ENCODE peak calls at places on chromosome 18, in eight cellular contexts. N is Panc1, A is HCT116, S is A549, X is K562, U is HepG2, Q is GM12878, B is SK-N-SH. D is an unnamed sample.
A peak's percentile ranks its signal among the peaks of the same experiment; 100 is the strongest.

GRCh38 chr18:38427234-38427633 is 861.6 kb upstream of the CELF4 start:
- DNase-seq in N (no peak), S (no peak), X (no peak), U (peak; percentile 0), B (peak; percentile 15), Q (no peak), A (no peak), D (no peak)

GRCh38 chr18:52869942-52870907 is 530.2 kb downstream of the DCC start:
- DNase-seq in S (no peak), X (no peak), A (no peak), B (peak; percentile 15), Q (no peak), N (no peak), U (no peak), D (peak; percentile 62)

GRCh38 chr18:70454705-70455322 is 166.0 kb downstream of the SOCS6 start:
- DNase-seq in N (peak; percentile 61), X (peak; percentile 48), B (peak; percentile 55), U (peak; percentile 60), Q (no peak), S (peak; percentile 38), A (peak; percentile 67), D (peak; percentile 81)

GRCh38 chr18:79136742-79137141 is 67.5 kb downstream of the ATP9B start:
- DNase-seq in X (no peak), A (no peak), N (no peak), Q (no peak), S (no peak), B (no peak), U (no peak), D (peak; percentile 29)

GRCh38 chr18:13577091-13577697 is 149.2 kb downstream of the FAM210A start:
- DNase-seq in A (no peak), U (no peak), S (no peak), X (no peak), N (no peak), B (no peak), Q (peak; percentile 90), D (no peak)

GRCh38 chr18:13452448-13452811 is 233.9 kb downstream of the LDLRAD4 start:
- DNase-seq in S (peak; percentile 10), B (no peak), U (no peak), A (no peak), X (no peak), Q (no peak), N (no peak), D (peak; percentile 19)

GRCh38 chr18:32847719-32848118 is 74.9 kb upstream of the KLHL14 start:
- DNase-seq in A (no peak), B (no peak), N (no peak), Q (no peak), S (no peak), U (no peak), X (no peak), D (peak; percentile 79)

GRCh38 chr18:46097853-46098615 is at the start of gene ATP5F1A:
- DNase-seq in N (peak; percentile 46), Q (peak; percentile 48), A (peak; percentile 58), U (peak; percentile 77), X (peak; percentile 71), B (peak; percentile 92), S (peak; percentile 66), D (peak; percentile 90)

GRCh38 chr18:21599585-21600525 is 649 bp downstream of the ESCO1 start:
- DNase-seq in B (peak; percentile 82), U (peak; percentile 62), N (no peak), X (peak; percentile 73), A (no peak), Q (no peak), S (peak; percentile 21), D (peak; percentile 79)

GRCh38 chr18:13315000-13315399 is 96.4 kb downstream of the LDLRAD4 start:
- DNase-seq in S (no peak), A (no peak), B (no peak), U (no peak), N (no peak), Q (no peak), X (no peak), D (no peak)

GRCh38 chr18:55275042-55275897 is 312.7 kb downstream of the TCF4 start:
- DNase-seq in X (no peak), Q (no peak), N (no peak), U (no peak), A (no peak), B (no peak), S (no peak), D (peak; percentile 58)

GRCh38 chr18:22465859-22466602 is 48.3 kb upstream of the CTAGE1 start:
- DNase-seq in U (peak; percentile 70), S (peak; percentile 69), B (no peak), N (peak; percentile 64), A (peak; percentile 73), X (peak; percentile 80), Q (no peak), D (no peak)

GRCh38 chr18:79755496-79756142 is 42.1 kb upstream of the KCNG2 start:
- DNase-seq in Q (no peak), N (no peak), X (no peak), U (no peak), B (no peak), S (no peak), A (no peak), D (no peak)

GRCh38 chr18:79217979-79218604 is 148.9 kb downstream of the ATP9B start:
- DNase-seq in X (peak; percentile 8), B (no peak), Q (no peak), S (no peak), N (no peak), U (no peak), A (no peak), D (no peak)

GRCh38 chr18:12857215-12857924 is 26.7 kb downstream of the PTPN2 start:
- DNase-seq in S (no peak), Q (no peak), N (no peak), X (no peak), B (no peak), A (no peak), U (no peak), D (no peak)

GRCh38 chr18:8303151-8303770 is 306.0 kb upstream of the RAB12 start:
- DNase-seq in B (no peak), X (no peak), S (no peak), N (no peak), Q (no peak), A (no peak), U (no peak), D (no peak)

GRCh38 chr18:8298186-8298585 is 311.1 kb upstream of the RAB12 start:
- DNase-seq in B (no peak), S (no peak), N (no peak), A (no peak), U (no peak), Q (no peak), X (no peak), D (no peak)

GRCh38 chr18:8301427-8302172 is 307.6 kb upstream of the RAB12 start:
- DNase-seq in Q (no peak), U (peak; percentile 45), X (no peak), N (no peak), A (no peak), S (no peak), B (no peak), D (no peak)

GRCh38 chr18:8300749-8301148 is 308.5 kb upstream of the RAB12 start:
- DNase-seq in B (no peak), N (no peak), U (no peak), X (no peak), A (no peak), Q (no peak), S (no peak), D (no peak)

GRCh38 chr18:8299054-8299708 is 310.1 kb upstream of the RAB12 start:
- DNase-seq in U (peak; percentile 25), A (no peak), Q (no peak), X (no peak), B (no peak), S (no peak), N (no peak), D (no peak)
- H3K27ac ChIP-seq in U (no peak overlapping the region), A (no peak overlapping the region), Q (no peak overlapping the region), X (no peak overlapping the region), B (no peak overlapping the region), S (no peak overlapping the region), N (no peak overlapping the region), D (no peak overlapping the region)

GRCh38 chr18:58654896-58655614 is 16.2 kb upstream of the MALT1 start:
- DNase-seq in A (no peak), B (no peak), U (no peak), Q (no peak), X (no peak), S (no peak), N (no peak), D (no peak)

GRCh38 chr18:58660915-58661314 is 10.3 kb upstream of the MALT1 start:
- DNase-seq in X (no peak), N (no peak), U (no peak), Q (no peak), B (no peak), S (no peak), A (no peak), D (no peak)

GRCh38 chr18:58657081-58657480 is 14.2 kb upstream of the MALT1 start:
- DNase-seq in U (no peak), B (no peak), S (no peak), X (no peak), Q (no peak), A (no peak), N (no peak), D (no peak)

GRCh38 chr18:58659691-58660090 is 11.6 kb upstream of the MALT1 start:
- DNase-seq in X (no peak), N (no peak), A (no peak), Q (no peak), U (no peak), S (no peak), B (no peak), D (no peak)

GRCh38 chr18:58657494-58657893 is 13.8 kb upstream of the MALT1 start:
- DNase-seq in Q (no peak), B (no peak), X (no peak), S (no peak), N (no peak), U (no peak), A (no peak), D (no peak)
- H3K4me1 ChIP-seq in Q (peaks cover 29% of the 10 kb centered on the region), B (no peaks in the 10 kb centered on the region), X (no peaks in the 10 kb centered on the region), S (peaks cover 3% of the 10 kb centered on the region), N (no peaks in the 10 kb centered on the region), U (peaks cover 23% of the 10 kb centered on the region), A (no peaks in the 10 kb centered on the region), D (no peaks in the 10 kb centered on the region)

GRCh38 chr18:63422087-63422861 is at the start of gene VPS4B:
- DNase-seq in U (peak; percentile 98), A (peak; percentile 98), B (peak; percentile 96), Q (peak; percentile 98), S (peak; percentile 81), X (peak; percentile 91), N (peak; percentile 88), D (peak; percentile 99)

GRCh38 chr18:63422862-63423304 is 607 bp upstream of the VPS4B start:
- DNase-seq in A (peak; percentile 18), N (no peak), X (no peak), U (no peak), S (peak; percentile 3), Q (no peak), B (no peak), D (no peak)

DNA sequence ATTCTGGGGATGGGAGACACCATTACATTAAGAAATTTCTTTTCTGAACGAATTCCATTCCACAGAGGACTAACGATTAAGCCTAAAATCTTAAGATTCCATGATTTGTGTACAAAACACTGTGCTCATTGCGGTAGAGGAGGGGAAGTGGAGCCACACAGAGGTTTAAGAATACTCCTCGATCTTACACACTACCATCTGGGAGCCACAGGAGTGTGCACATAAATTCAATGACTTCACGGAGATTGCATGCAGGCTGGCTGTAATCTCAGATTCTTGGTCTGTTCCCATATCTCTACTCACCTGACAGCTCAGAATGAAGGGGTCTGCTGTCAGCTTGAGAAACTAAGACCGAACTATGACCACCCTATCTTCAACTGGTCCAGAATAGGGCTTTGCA is 762 bp downstream of the VPS4B start:
- DNase-seq in S (no peak), A (no peak), U (no peak), X (no peak), B (no peak), N (no peak), Q (no peak), D (no peak)
- TF ChIP-seq REST in S (no peak), A (no peak), U (no peak), X (no peak), B (no peak), N (no peak), Q (no peak), D (no peak)

GRCh38 chr18:3269241-3269640 is 7.3 kb downstream of the MYL12B start:
- DNase-seq in B (no peak), S (no peak), A (no peak), Q (no peak), X (no peak), N (no peak), U (no peak), D (no peak)
- H3K27ac ChIP-seq in B (peak overlapping the region; percentile 43), S (peak overlapping the region; percentile 15), A (no peak overlapping the region), Q (no peak overlapping the region), X (peak overlapping the region; percentile 32), N (peak overlapping the region; percentile 30), U (no peak overlapping the region), D (no peak overlapping the region)

D was measured in GM23338.